ENCODE peak calls at places on chromosomes 3 and 15, in eight cellular contexts. K is SK-N-SH, F is pancreas, M is IMR-90, Y is psoas muscle, B is lung, N is esophagus squamous epithelium, E is aorta. I is an unnamed sample.

GRCh38 chr3:13587442-13587841 is 38.5 kb downstream of the FBLN2 start:
- DNase-seq in K (no peak), F (no peak), M (no peak), Y (no peak), B (no peak), N (no peak), E (no peak), I (no peak)

GRCh38 chr3:124281453-124282316 is 289.8 kb upstream of the ROPN1 start:
- DNase-seq in K (peak; percentile 47), F (no peak), M (peak; percentile 55), Y (no peak), B (no peak), N (no peak), E (no peak), I (no peak)

GRCh38 chr15:87826119-87826730 is 430.3 kb downstream of the NTRK3 start:
- DNase-seq in K (no peak), F (no peak), M (no peak), Y (no peak), B (no peak), N (no peak), E (no peak), I (no peak)

GRCh38 chr15:79349526-79349925 is 38.6 kb downstream of the TMED3 start:
- DNase-seq in K (peak; percentile 33), F (no peak), M (no peak), Y (no peak), B (no peak), N (no peak), E (no peak), I (no peak)

GRCh38 chr3:35675206-35675605 is 35.9 kb downstream of the ARPP21 start:
- DNase-seq in K (no peak), F (no peak), M (no peak), Y (no peak), B (no peak), N (no peak), E (no peak), I (no peak)

GRCh38 chr3:71444028-71444860 is 139.3 kb downstream of the FOXP1 start:
- DNase-seq in K (peak; percentile 73), F (no peak), M (peak; percentile 90), Y (peak; percentile 27), B (peak; percentile 52), N (peak; percentile 38), E (peak; percentile 83), I (peak; percentile 52)

GRCh38 chr3:43870110-43870509 is 179.4 kb downstream of the ABHD5 start:
- DNase-seq in K (no peak), F (no peak), M (peak; percentile 69), Y (no peak), B (no peak), N (no peak), E (peak; percentile 75), I (no peak)

GRCh38 chr3:97297032-97297431 is 467.5 kb upstream of the ARL6 start:
- DNase-seq in K (no peak), F (no peak), M (no peak), Y (no peak), B (no peak), N (no peak), E (no peak), I (no peak)

GRCh38 chr15:48061588-48061987 is 59.2 kb upstream of the SLC24A5 start:
- DNase-seq in K (no peak), F (no peak), M (no peak), Y (no peak), B (no peak), N (no peak), E (no peak), I (no peak)

GRCh38 chr3:108489776-108490175 is 20.6 kb downstream of the MYH15 start:
- DNase-seq in K (peak; percentile 45), F (no peak), M (peak; percentile 51), Y (no peak), B (no peak), N (no peak), E (no peak), I (no peak)

GRCh38 chr15:74906193-74906449 is 530 bp downstream of the FAM219B start:
- DNase-seq in K (no peak), F (no peak), M (no peak), Y (no peak), B (peak; percentile 32), N (no peak), E (peak; percentile 57), I (no peak)

GRCh38 chr3:99648091-99648490 is 9.7 kb downstream of the COL8A1 start:
- DNase-seq in K (no peak), F (no peak), M (peak; percentile 74), Y (no peak), B (no peak), N (no peak), E (no peak), I (no peak)

GRCh38 chr3:10581716-10582115 is 76.3 kb upstream of the ATP2B2 start:
- DNase-seq in K (no peak), F (no peak), M (no peak), Y (no peak), B (no peak), N (no peak), E (no peak), I (no peak)

GRCh38 chr15:38411902-38412301 is 42.0 kb upstream of the FAM98B start:
- DNase-seq in K (no peak), F (no peak), M (no peak), Y (no peak), B (no peak), N (no peak), E (no peak), I (no peak)

GRCh38 chr15:74417230-74417629 is 16.5 kb downstream of the SEMA7A start:
- DNase-seq in K (no peak), F (no peak), M (peak; percentile 83), Y (no peak), B (no peak), N (no peak), E (no peak), I (no peak)

GRCh38 chr3:47863391-47864128 is 60.6 kb downstream of the DHX30 start:
- DNase-seq in K (no peak), F (no peak), M (no peak), Y (no peak), B (no peak), N (no peak), E (no peak), I (no peak)

GRCh38 chr3:58422756-58423324 is 10.8 kb downstream of the PDHB start:
- DNase-seq in K (no peak), F (no peak), M (peak; percentile 32), Y (no peak), B (no peak), N (no peak), E (no peak), I (no peak)

GRCh38 chr3:102571985-102572384 is 137.2 kb downstream of the ZPLD1 start:
- DNase-seq in K (no peak), F (no peak), M (no peak), Y (no peak), B (no peak), N (no peak), E (no peak), I (no peak)

GRCh38 chr3:192372001-192372400 is 355.3 kb downstream of the FGF12 start:
- DNase-seq in K (no peak), F (no peak), M (no peak), Y (no peak), B (no peak), N (no peak), E (no peak), I (no peak)

DNA sequence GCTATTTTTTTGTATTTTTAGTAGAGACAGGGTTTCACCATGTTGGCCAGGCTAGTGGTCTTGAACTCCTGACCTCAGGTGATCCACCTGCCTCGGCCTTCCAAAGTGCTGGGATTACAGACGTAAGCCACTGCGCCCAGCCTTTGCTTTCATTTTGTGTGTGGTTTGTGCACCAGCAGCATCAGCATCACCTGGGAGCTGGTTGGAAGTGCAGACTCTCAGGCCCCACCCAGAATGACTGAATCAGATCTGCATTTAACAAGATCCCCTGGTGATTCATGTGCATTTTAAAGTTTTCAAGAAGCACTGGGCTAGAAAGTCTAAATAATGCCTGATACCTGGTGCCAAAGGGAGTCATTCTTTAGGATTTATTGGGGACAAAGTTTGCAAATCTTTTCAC is 73.4 kb upstream of the BNIP2 start:
- DNase-seq in K (no peak), F (no peak), M (no peak), Y (no peak), B (no peak), N (no peak), E (no peak), I (no peak)
- H3K27me3 ChIP-seq in K (peaks cover 4% of the 10 kb centered on the region), F (no peaks in the 10 kb centered on the region), M (no peaks in the 10 kb centered on the region), Y (peaks cover 4% of the 10 kb centered on the region), B (no peaks in the 10 kb centered on the region), N (peaks cover 36% of the 10 kb centered on the region), E (no peaks in the 10 kb centered on the region), I (no peaks in the 10 kb centered on the region)

GRCh38 chr3:159640220-159640619 is 348.4 kb upstream of the IL12A start:
- DNase-seq in K (no peak), F (no peak), M (no peak), Y (no peak), B (no peak), N (no peak), E (no peak), I (no peak)
- H3K27ac ChIP-seq in K (no peak overlapping the region), F (no peak overlapping the region), M (no peak overlapping the region), Y (no peak overlapping the region), B (no peak overlapping the region), N (no peak overlapping the region), E (no peak overlapping the region), I (no peak overlapping the region)

DNA sequence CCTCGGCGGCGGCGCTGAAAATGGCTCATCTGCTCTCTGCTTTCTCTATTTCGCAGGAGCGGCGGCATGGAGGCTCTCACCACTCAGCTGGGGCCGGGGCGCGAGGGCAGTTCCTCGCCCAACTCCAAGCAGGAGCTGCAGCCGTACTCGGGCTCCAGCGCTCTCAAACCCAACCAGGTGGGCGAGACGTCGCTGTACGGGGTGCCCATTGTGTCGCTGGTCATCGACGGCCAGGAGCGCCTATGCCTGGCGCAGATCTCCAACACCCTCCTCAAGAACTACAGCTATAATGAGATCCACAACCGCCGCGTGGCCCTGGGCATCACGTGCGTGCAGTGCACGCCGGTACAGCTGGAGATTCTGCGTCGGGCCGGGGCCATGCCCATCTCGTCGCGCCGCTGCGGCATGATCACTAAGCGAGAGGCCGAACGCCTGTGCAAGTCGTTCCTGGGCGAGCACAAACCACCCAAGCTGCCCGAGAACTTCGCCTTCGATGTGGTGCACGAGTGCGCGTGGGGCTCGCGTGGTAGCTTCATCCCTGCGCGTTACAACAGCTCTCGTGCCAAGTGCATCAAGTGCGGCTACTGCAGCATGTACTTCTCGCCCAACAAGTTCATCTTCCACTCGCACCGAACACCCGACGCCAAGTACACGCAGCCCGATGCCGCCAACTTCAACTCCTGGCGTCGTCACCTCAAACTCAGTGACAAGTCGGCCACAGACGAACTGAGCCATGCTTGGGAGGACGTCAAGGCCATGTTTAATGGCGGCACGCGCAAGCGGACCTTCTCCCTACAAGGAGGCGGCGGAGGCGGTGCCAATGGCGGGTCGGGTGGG is 789 bp downstream of the SKOR1 start:
- DNase-seq in K (no peak), F (peak; percentile 57), M (no peak), Y (no peak), B (no peak), N (no peak), E (no peak), I (no peak)
- H3K4me3 ChIP-seq in K (no peak overlapping the region), F (peak overlapping the region; percentile 6), M (no peak overlapping the region), Y (peak overlapping the region; percentile 32), B (no peak overlapping the region), N (peak overlapping the region; percentile 52), E (no peak overlapping the region), I (no peak overlapping the region)

DNA sequence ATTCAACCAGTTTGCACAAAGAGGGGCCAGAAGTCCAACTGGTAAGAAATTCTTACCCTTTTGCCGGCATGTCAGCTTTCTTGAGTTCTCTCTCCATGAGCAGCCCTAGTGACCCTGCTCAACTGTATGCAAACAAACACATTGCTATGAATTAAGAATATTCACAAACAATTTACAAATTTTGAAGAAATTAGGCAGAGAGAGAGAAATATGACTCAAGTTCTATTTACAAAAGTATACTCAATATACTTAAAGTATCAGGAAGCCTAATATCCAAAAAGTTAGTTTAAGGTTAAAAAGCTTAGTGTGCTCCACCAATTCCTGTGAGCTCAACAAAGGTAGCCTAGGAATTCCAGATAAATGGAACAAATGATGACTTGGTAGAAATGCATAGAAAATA is 3.5 kb upstream of the EHHADH start:
- DNase-seq in K (no peak), F (no peak), M (no peak), Y (no peak), B (no peak), N (no peak), E (no peak), I (no peak)
- H3K27me3 ChIP-seq in K (no peaks in the 10 kb centered on the region), F (no peaks in the 10 kb centered on the region), M (no peaks in the 10 kb centered on the region), Y (no peaks in the 10 kb centered on the region), B (no peaks in the 10 kb centered on the region), N (no peaks in the 10 kb centered on the region), E (no peaks in the 10 kb centered on the region), I (no peaks in the 10 kb centered on the region)